ENCODE peak calls at places on chromosome 18, in seven cellular contexts. Q, D, B, M, T, W and H are unnamed samples.

GRCh38 chr18:3910507-3910906 is 460.5 kb downstream of the TGIF1 start:
- DNase-seq in M (no peak), T (peak; percentile 53), D (no peak), B (no peak), Q (peak; percentile 12), W (no peak), H (no peak)

GRCh38 chr18:65016631-65017371 is 734.0 kb upstream of the CDH7 start:
- DNase-seq in T (no peak), Q (no peak), B (no peak), D (peak; percentile 41), W (no peak), M (no peak), H (no peak)

GRCh38 chr18:25164837-25165791 is 186.9 kb downstream of the ZNF521 start:
- DNase-seq in B (no peak), T (no peak), Q (peak; percentile 66), D (no peak), W (no peak), M (no peak), H (peak; percentile 5)

GRCh38 chr18:40867452-40867851 is 1087.6 kb upstream of the PIK3C3 start:
- DNase-seq in Q (peak; percentile 88), W (no peak), B (no peak), D (peak; percentile 46), T (peak; percentile 82), M (no peak), H (peak; percentile 43)

GRCh38 chr18:25827961-25828561 is 262.4 kb downstream of the SS18 start:
- DNase-seq in W (no peak), Q (peak; percentile 55), B (no peak), T (peak; percentile 93), D (peak; percentile 14), M (no peak), H (no peak)

GRCh38 chr18:59988098-59988706 is 88.4 kb downstream of the PMAIP1 start:
- DNase-seq in T (peak; percentile 50), W (peak; percentile 60), Q (peak; percentile 67), B (peak; percentile 58), D (peak; percentile 69), M (peak; percentile 27), H (peak; percentile 50)

GRCh38 chr18:49249523-49249922 is 210.9 kb downstream of the DYM start:
- DNase-seq in M (no peak), T (peak; percentile 85), Q (peak; percentile 86), B (no peak), W (no peak), D (peak; percentile 66), H (peak; percentile 91)

GRCh38 chr18:79300382-79300781 is 95.3 kb upstream of the NFATC1 start:
- DNase-seq in W (no peak), Q (no peak), B (no peak), D (no peak), T (no peak), M (no peak), H (no peak)

GRCh38 chr18:48475635-48476549 is 62.9 kb upstream of the CTIF start:
- DNase-seq in D (peak; percentile 63), T (peak; percentile 75), M (peak; percentile 64), Q (peak; percentile 84), W (peak; percentile 68), B (peak; percentile 54), H (peak; percentile 74)

GRCh38 chr18:48454146-48454796 is 45.1 kb upstream of the ZBTB7C start:
- DNase-seq in B (no peak), D (no peak), T (no peak), W (no peak), Q (no peak), M (no peak), H (peak; percentile 84)

GRCh38 chr18:79941473-79942119 is 9.9 kb downstream of the SLC66A2 start:
- DNase-seq in B (no peak), D (no peak), W (no peak), T (no peak), M (no peak), Q (no peak), H (no peak)

GRCh38 chr18:35971661-35972196 is 750 bp upstream of the RMP24 start:
- DNase-seq in W (no peak), Q (no peak), T (no peak), D (no peak), B (no peak), M (no peak), H (peak; percentile 22)

GRCh38 chr18:9771261-9771976 is 63.3 kb downstream of the RAB31 start:
- DNase-seq in B (peak; percentile 32), T (no peak), M (no peak), W (peak; percentile 92), Q (peak; percentile 66), D (peak; percentile 76), H (peak; percentile 53)

GRCh38 chr18:57113783-57114465 is 33.0 kb upstream of the BOD1L2 start:
- DNase-seq in M (no peak), T (no peak), W (no peak), B (no peak), D (no peak), Q (no peak), H (no peak)

GRCh38 chr18:75698861-75699260 is 271.4 kb upstream of the SMIM21 start:
- DNase-seq in B (no peak), D (no peak), M (no peak), Q (no peak), T (no peak), W (no peak), H (no peak)